ENCODE peak calls at places on chromosomes 3 and 15, in eight cellular contexts. L is fibroblast of the aortic adventitia, I is breast epithelium, G is hepatocyte, F is epithelial cell of esophagus, A is cardiac muscle cell, X is Panc1, T is HL-60. J is an unnamed sample.

GRCh38 chr3:175598740-175599139 is 739.6 kb downstream of the NAALADL2 start:
- DNase-seq in L (no peak), I (no peak), G (no peak), F (peak), A (no peak), X (no peak), T (no peak), J (no peak)

GRCh38 chr3:128619146-128619890 is 31.3 kb downstream of the RPN1 start:
- DNase-seq in L (peak), I (no peak), G (no peak), F (peak), A (no peak), X (peak), T (peak), J (no peak)

GRCh38 chr15:28888900-28889299 is 3.1 kb downstream of the APBA2 start:
- DNase-seq in L (no peak), I (no peak), G (no peak), F (no peak), A (no peak), X (no peak), T (no peak), J (no peak)

GRCh38 chr15:87731630-87732029 is 524.9 kb downstream of the NTRK3 start:
- DNase-seq in L (no peak), I (no peak), G (peak), F (no peak), A (peak), X (no peak), T (no peak), J (no peak)

GRCh38 chr15:77500986-77501385 is 80.3 kb downstream of the HMG20A start:
- DNase-seq in L (peak), I (no peak), G (no peak), F (peak), A (no peak), X (no peak), T (no peak), J (no peak)

GRCh38 chr3:182717216-182717615 is 76.1 kb upstream of the ATP11B start:
- DNase-seq in L (no peak), I (no peak), G (peak), F (peak), A (no peak), X (no peak), T (no peak), J (no peak)

GRCh38 chr3:185797993-185798830 is 26.6 kb downstream of the IGF2BP2 start:
- DNase-seq in L (no peak), I (no peak), G (no peak), F (peak), A (no peak), X (no peak), T (no peak), J (no peak)

GRCh38 chr15:32704343-32705076 is 13.3 kb upstream of the GREM1 start:
- DNase-seq in L (peak), I (no peak), G (no peak), F (no peak), A (no peak), X (no peak), T (no peak), J (no peak)

GRCh38 chr15:93217343-93217742 is 128.3 kb upstream of the RGMA start:
- DNase-seq in L (no peak), I (no peak), G (no peak), F (no peak), A (no peak), X (no peak), T (no peak), J (no peak)

GRCh38 chr15:34628577-34629152 is 45.2 kb upstream of the GOLGA8B start:
- DNase-seq in L (no peak), I (no peak), G (no peak), F (peak), A (no peak), X (no peak), T (no peak), J (no peak)

GRCh38 chr3:129311054-129311902 is 32.6 kb downstream of the HMCES start:
- DNase-seq in L (no peak), I (no peak), G (no peak), F (no peak), A (no peak), X (no peak), T (no peak), J (no peak)

GRCh38 chr3:197749601-197750395 is at the start of gene FYTTD1:
- DNase-seq in L (peak), I (peak), G (peak), F (peak), A (peak), X (no peak), T (peak), J (peak)

GRCh38 chr15:62847900-62848489 is 194.6 kb upstream of the TPM1 start:
- DNase-seq in L (peak), I (no peak), G (peak), F (peak), A (peak), X (peak), T (peak), J (peak)

GRCh38 chr15:63048986-63049665 is 6.6 kb downstream of the TPM1 start:
- DNase-seq in L (peak), I (no peak), G (peak), F (peak), A (peak), X (no peak), T (peak), J (peak)

GRCh38 chr3:18445421-18446066 is 20.4 kb upstream of the SATB1 start:
- DNase-seq in L (no peak), I (no peak), G (peak), F (no peak), A (no peak), X (no peak), T (peak), J (peak)
- H3K4me3 ChIP-seq in L (peak), I (peak), G (peak), F (no peak), A (peak), X (no peak), T (peak), J (peak)

GRCh38 chr3:98550833-98551232 is 19.1 kb downstream of the GPR15 start:
- DNase-seq in L (no peak), I (no peak), G (no peak), F (no peak), A (no peak), X (no peak), T (no peak), J (no peak)
- TF ChIP-seq CTCF in L (no peak), I (no peak), G (no peak), F (no peak), A (no peak), X (no peak), T (no peak), J (no peak)

DNA sequence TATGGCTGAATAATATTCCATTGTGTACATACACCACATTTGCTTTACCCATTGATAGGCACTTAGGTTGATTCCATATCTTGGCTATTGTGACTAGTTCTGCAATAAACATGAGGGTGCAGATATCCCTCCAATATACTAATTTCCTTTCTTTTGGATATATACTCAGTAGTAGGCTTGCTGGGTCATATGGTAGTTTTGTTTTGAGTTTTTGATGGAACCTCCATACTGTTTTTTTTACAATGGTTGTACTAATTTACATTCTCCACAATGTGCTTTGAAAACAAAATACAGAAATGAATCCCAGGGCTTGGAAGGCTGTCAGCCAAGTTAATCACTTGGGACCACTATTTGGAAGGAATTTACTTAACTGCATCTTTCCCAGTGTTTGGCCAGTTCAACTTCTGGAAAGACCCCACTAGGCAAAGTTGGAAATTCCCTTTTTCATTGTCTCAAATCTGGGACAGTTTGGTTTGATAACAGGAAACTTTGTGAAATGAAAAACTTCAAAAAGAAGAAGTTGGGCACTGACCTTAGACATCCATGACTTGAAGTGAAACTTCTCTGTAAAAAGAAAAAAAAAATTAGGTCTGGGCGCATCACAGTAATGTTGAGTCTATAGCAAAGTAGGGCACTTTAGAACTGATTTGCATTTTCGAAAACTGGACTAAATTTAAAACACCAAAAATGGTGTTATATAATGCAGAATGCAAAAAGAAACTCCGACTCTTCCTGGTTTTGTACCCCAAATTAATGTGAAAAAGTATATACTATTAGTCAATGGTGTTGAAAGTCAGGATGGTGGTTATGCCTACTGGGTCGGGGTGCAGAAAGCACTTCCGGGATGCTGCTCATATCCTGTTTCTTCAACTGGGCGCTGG is 6.0 kb downstream of the CTSH start:
- DNase-seq in L (peak), I (no peak), G (no peak), F (no peak), A (no peak), X (no peak), T (peak), J (no peak)
- H3K4me3 ChIP-seq in L (no peak), I (no peak), G (no peak), F (no peak), A (no peak), X (no peak), T (peak), J (no peak)

GRCh38 chr15:45279024-45279697 is 27.1 kb downstream of the SLC28A2 start:
- DNase-seq in L (peak), I (peak), G (peak), F (peak), A (peak), X (peak), T (peak), J (peak)

GRCh38 chr15:45274636-45275035 is 22.6 kb downstream of the SLC28A2 start:
- DNase-seq in L (no peak), I (no peak), G (no peak), F (no peak), A (no peak), X (no peak), T (no peak), J (no peak)

GRCh38 chr15:45276851-45277250 is 24.8 kb downstream of the SLC28A2 start:
- DNase-seq in L (peak), I (no peak), G (peak), F (peak), A (peak), X (no peak), T (peak), J (peak)
- TF ChIP-seq CTCF in L (peak), I (no peak), G (peak), F (peak), A (peak), X (peak), T (no peak), J (peak)

DNA sequence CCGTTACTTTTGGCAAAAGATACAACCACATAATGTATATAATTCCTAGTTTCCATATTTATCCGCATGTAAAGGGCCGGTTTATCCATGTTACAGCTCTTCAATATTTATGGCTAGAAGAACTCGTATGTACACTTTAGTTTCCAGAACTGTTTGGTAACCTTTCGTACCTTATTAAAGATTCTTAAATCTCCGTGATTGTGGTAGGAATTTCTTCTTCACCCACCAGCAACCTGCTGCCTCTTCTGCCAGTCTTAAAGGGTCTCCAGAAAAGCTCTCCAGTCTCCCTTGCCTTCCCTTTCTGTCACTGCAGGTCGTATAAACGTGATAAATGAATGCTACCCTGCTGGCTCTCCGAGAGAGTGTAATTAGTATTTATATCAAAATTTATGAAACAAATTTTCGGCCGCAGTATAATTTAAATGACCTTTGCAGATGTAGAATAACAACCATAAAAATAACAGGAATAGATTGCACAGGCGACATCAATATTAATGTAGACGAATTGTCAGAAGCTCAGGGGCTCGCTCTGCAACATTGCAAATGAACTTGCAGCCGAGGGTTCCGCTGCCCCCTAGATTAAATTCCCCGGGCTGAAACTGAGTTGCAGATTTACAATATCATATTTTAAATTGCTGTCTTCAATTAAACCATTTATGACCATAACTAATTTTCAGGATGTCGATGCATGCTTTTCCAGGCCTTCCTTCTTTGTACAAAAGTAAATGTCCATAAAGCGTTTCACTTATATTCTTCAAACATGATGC is 5.4 kb downstream of the ZIC1 start:
- DNase-seq in L (no peak), I (no peak), G (no peak), F (no peak), A (no peak), X (no peak), T (no peak), J (peak)
- H3K4me3 ChIP-seq in L (no peak), I (no peak), G (no peak), F (no peak), A (no peak), X (no peak), T (no peak), J (no peak)

DNA sequence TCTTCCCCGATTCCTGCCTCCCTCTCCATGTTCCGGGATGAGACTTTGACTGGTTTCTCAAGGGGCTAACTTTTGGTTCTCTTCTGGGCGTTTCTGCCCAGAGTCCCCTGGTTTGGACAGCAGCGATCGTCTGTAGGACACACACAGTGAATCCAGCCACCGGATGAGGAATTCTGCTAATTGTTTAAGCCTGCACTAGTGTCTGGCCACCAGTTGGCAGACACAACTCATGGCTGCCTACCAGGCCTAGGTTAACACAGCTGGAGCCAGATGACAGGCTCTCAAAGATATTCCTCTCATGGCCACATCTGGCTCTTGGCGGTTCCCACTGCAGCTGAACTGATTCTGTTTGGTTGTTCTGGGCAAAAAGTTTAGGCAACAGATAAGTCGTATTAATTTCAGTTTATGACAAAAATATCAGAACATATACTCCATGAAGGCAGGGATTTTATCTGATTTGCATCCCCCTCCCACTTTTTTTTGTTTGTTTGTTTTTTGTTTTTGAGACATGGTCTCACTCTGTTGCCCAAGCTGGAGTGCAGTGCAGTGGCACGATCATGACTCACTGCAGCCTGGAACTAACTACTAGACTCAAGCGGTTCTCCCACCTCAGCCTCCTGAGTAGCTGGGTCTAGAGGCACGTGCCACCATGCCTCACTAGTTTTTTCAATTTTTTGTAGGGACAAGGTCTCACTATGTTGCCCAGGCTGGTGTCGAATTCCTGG is 272.8 kb downstream of the FOXP1 start:
- DNase-seq in L (peak), I (no peak), G (no peak), F (peak), A (no peak), X (no peak), T (peak), J (peak)
- TF ChIP-seq CTCF in L (peak), I (no peak), G (no peak), F (no peak), A (peak), X (no peak), T (no peak), J (no peak)

J was measured in neural progenitor cell.